ENCODE peak calls at places on chromosomes 6 and 20, in ten cellular contexts. K is activated CD4-positive, alpha-beta T cell treated with anti-CD3 and anti-CD28 coated beads, Interleukin-2, amount 50 U/mL, for 4 hours; Q is hepatic stellate cell; Y is NCI-H2081; P is cardiac fibroblast; J is activated T-helper 1 cell treated with anti-CD3 and anti-CD28 coated beads, Interleukin-12 subunit alpha, Interleukin-12 subunit beta, Interleukin-2, Interleukin-4 antibody, amounts not matched to agents 30 ng/mL and 10 ng/mL and 1 ng/mL, durations not matched to agents 14 hours and 24 hours and 36 hours; W is amniotic stem cell; O is hepatocyte; V is brain microvascular endothelial cell; M is NCI-H1436 treated with DMSO at 0.1 percent for 48 hours. A is an unnamed sample.

GRCh38 chr6:132520953-132521352 is 8.0 kb upstream of the STX7 start:
- DNase-seq in K (no peak), Q (no peak), Y (no peak), P (no peak), J (no peak), W (no peak), O (no peak), V (no peak), M (no peak), A (peak; percentile 50)

GRCh38 chr20:20037960-20038359 is 14.3 kb downstream of the CRNKL1 start:
- DNase-seq in K (no peak), Q (no peak), Y (no peak), P (peak; percentile 65), J (no peak), W (no peak), O (no peak), V (no peak), M (no peak), A (peak; percentile 39)

GRCh38 chr6:151141685-151142084 is 98.1 kb upstream of the AKAP12 start:
- DNase-seq in K (no peak), Q (peak; percentile 79), Y (no peak), P (peak; percentile 88), J (no peak), W (no peak), O (peak; percentile 48), V (peak; percentile 80), M (no peak), A (peak; percentile 83)

GRCh38 chr20:10636326-10636818 is 37.4 kb downstream of the JAG1 start:
- DNase-seq in K (no peak), Q (no peak), Y (no peak), P (peak; percentile 90), J (no peak), W (no peak), O (peak; percentile 39), V (peak; percentile 66), M (no peak), A (peak; percentile 55)

GRCh38 chr20:10218536-10219451 is at the start of gene SNAP25:
- DNase-seq in K (peak; percentile 4), Q (peak; percentile 53), Y (peak; percentile 90), P (peak; percentile 86), J (peak; percentile 24), W (no peak), O (peak; percentile 92), V (peak; percentile 68), M (peak; percentile 80), A (peak; percentile 97)

GRCh38 chr6:11763460-11764249 is 14.9 kb downstream of the ADTRP start:
- DNase-seq in K (no peak), Q (no peak), Y (no peak), P (peak; percentile 64), J (no peak), W (no peak), O (no peak), V (no peak), M (no peak), A (no peak)

GRCh38 chr6:30074331-30075093 is 1.1 kb downstream of the RNF39 start:
- DNase-seq in K (no peak), Q (no peak), Y (no peak), P (no peak), J (no peak), W (no peak), O (peak; percentile 51), V (no peak), M (no peak), A (peak; percentile 11)

GRCh38 chr6:73062837-73063236 is 162.5 kb downstream of the KHDC1L start:
- DNase-seq in K (no peak), Q (no peak), Y (no peak), P (peak; percentile 51), J (no peak), W (no peak), O (no peak), V (no peak), M (no peak), A (no peak)

GRCh38 chr6:141874930-141875602 is 257.7 kb upstream of the GJE1 start:
- DNase-seq in K (no peak), Q (no peak), Y (no peak), P (peak; percentile 69), J (no peak), W (no peak), O (no peak), V (no peak), M (no peak), A (no peak)

GRCh38 chr6:3872370-3872854 is 23.2 kb downstream of the FAM50B start:
- DNase-seq in K (no peak), Q (no peak), Y (no peak), P (no peak), J (no peak), W (no peak), O (peak; percentile 51), V (no peak), M (no peak), A (no peak)

GRCh38 chr6:116385462-116385807 is 14.7 kb downstream of the DSE start:
- DNase-seq in K (no peak), Q (no peak), Y (no peak), P (peak; percentile 53), J (no peak), W (no peak), O (no peak), V (peak; percentile 45), M (no peak), A (peak; percentile 72)

GRCh38 chr6:21164768-21165326 is 428.7 kb upstream of the SOX4 start:
- DNase-seq in K (no peak), Q (no peak), Y (no peak), P (no peak), J (peak; percentile 3), W (no peak), O (no peak), V (peak; percentile 24), M (no peak), A (peak; percentile 86)

GRCh38 chr6:111551521-111552231 is 54.0 kb downstream of the TRAF3IP2 start:
- DNase-seq in K (no peak), Q (no peak), Y (peak; percentile 98), P (no peak), J (no peak), W (no peak), O (peak; percentile 34), V (no peak), M (peak; percentile 78), A (peak; percentile 56)

GRCh38 chr6:166325383-166326042 is 16.8 kb downstream of the SFT2D1 start:
- DNase-seq in K (no peak), Q (no peak), Y (no peak), P (no peak), J (no peak), W (no peak), O (no peak), V (no peak), M (no peak), A (no peak)

GRCh38 chr6:85044336-85044735 is 279.9 kb upstream of the TBX18 start:
- DNase-seq in K (no peak), Q (no peak), Y (no peak), P (peak; percentile 14), J (no peak), W (no peak), O (no peak), V (no peak), M (no peak), A (no peak)

GRCh38 chr6:31651602-31652191 is 764 bp downstream of the BAG6 start:
- DNase-seq in K (no peak), Q (peak; percentile 91), Y (peak; percentile 65), P (peak; percentile 84), J (no peak), W (peak; percentile 69), O (peak; percentile 90), V (peak; percentile 79), M (no peak), A (peak; percentile 81)

GRCh38 chr6:93779086-93779858 is 359.9 kb upstream of the EPHA7 start:
- DNase-seq in K (no peak), Q (peak; percentile 9), Y (peak; percentile 8), P (peak; percentile 82), J (no peak), W (no peak), O (peak; percentile 45), V (peak; percentile 77), M (no peak), A (no peak)

GRCh38 chr6:73691512-73691911 is 4.5 kb upstream of the CD109 start:
- DNase-seq in K (no peak), Q (no peak), Y (no peak), P (peak; percentile 5), J (no peak), W (no peak), O (no peak), V (no peak), M (no peak), A (peak; percentile 52)

GRCh38 chr6:14652536-14652935 is 535.0 kb downstream of the CD83 start:
- DNase-seq in K (no peak), Q (no peak), Y (no peak), P (no peak), J (no peak), W (no peak), O (no peak), V (no peak), M (no peak), A (no peak)

GRCh38 chr6:166168616-166169548 is 1.2 kb upstream of the TBXT start:
- DNase-seq in K (no peak), Q (no peak), Y (no peak), P (peak; percentile 2), J (no peak), W (no peak), O (no peak), V (no peak), M (no peak), A (no peak)

GRCh38 chr6:132820629-132821381 is 6.4 kb downstream of the RPS12 start:
- DNase-seq in K (no peak), Q (no peak), Y (no peak), P (no peak), J (no peak), W (no peak), O (no peak), V (no peak), M (no peak), A (peak; percentile 29)

GRCh38 chr20:23666189-23666588 is 22.6 kb downstream of the CST4 start:
- DNase-seq in K (no peak), Q (no peak), Y (no peak), P (peak; percentile 42), J (no peak), W (no peak), O (no peak), V (no peak), M (no peak), A (peak; percentile 51)

GRCh38 chr6:121187833-121188200 is 146.5 kb downstream of the TBC1D32 start:
- DNase-seq in K (no peak), Q (no peak), Y (no peak), P (no peak), J (no peak), W (no peak), O (no peak), V (no peak), M (no peak), A (no peak)

GRCh38 chr6:10396775-10397174 is 18.1 kb downstream of the TFAP2A start:
- DNase-seq in K (no peak), Q (no peak), Y (peak; percentile 41), P (no peak), J (no peak), W (no peak), O (no peak), V (no peak), M (no peak), A (no peak)

GRCh38 chr6:38279423-38279822 is 360.3 kb downstream of the BTBD9 start:
- DNase-seq in K (no peak), Q (no peak), Y (no peak), P (peak; percentile 24), J (no peak), W (no peak), O (no peak), V (no peak), M (no peak), A (peak; percentile 24)

GRCh38 chr6:168616807-168617756 is 176.1 kb downstream of the SMOC2 start:
- DNase-seq in K (no peak), Q (no peak), Y (no peak), P (peak; percentile 2), J (no peak), W (no peak), O (peak; percentile 50), V (no peak), M (no peak), A (no peak)

GRCh38 chr6:21753571-21754108 is 160.1 kb downstream of the SOX4 start:
- DNase-seq in K (no peak), Q (peak; percentile 54), Y (no peak), P (peak; percentile 60), J (no peak), W (peak; percentile 59), O (no peak), V (peak; percentile 89), M (no peak), A (no peak)

GRCh38 chr6:88983532-88983931 is 20.1 kb upstream of the RNGTT start:
- DNase-seq in K (no peak), Q (peak; percentile 8), Y (peak; percentile 16), P (peak; percentile 77), J (no peak), W (no peak), O (peak; percentile 48), V (peak; percentile 34), M (no peak), A (peak; percentile 28)